ENCODE peak calls at places on chromosomes 7 and 10, in ten cellular contexts. Q is dorsolateral prefrontal cortex, O is kidney epithelial cell, P is colonic mucosa, Y is left ventricle myocardium inferior, G is foreskin fibroblast, D is heart right ventricle, V is tibial nerve, L is lung, I is BE2C. B is an unnamed sample.
A peak's percentile ranks its signal among the peaks of the same experiment; 100 is the strongest.

GRCh38 chr7:91569702-91570457 is 305.6 kb downstream of the FZD1 start:
- DNase-seq in L (no peak), V (no peak), Q (no peak), O (no peak), I (no peak), G (peak; percentile 18), Y (no peak), P (no peak), D (no peak), B (no peak)

GRCh38 chr7:2270495-2270894 is 28.5 kb downstream of the NUDT1 start:
- DNase-seq in I (no peak), G (no peak), D (no peak), P (no peak), L (no peak), O (no peak), Q (no peak), V (no peak), Y (no peak), B (no peak)

GRCh38 chr10:102269017-102269416 is 23.7 kb downstream of the GBF1 start:
- DNase-seq in D (no peak), I (no peak), V (no peak), L (no peak), Q (no peak), Y (no peak), P (no peak), O (no peak), G (peak; percentile 68), B (no peak)

GRCh38 chr7:139451638-139452037 is 31.8 kb downstream of the KLRG2 start:
- DNase-seq in G (peak; percentile 32), L (no peak), O (no peak), V (no peak), D (no peak), I (no peak), Q (no peak), Y (no peak), P (no peak), B (no peak)

GRCh38 chr7:106057962-106058901 is 53.9 kb downstream of the SYPL1 start:
- DNase-seq in I (peak; percentile 49), O (no peak), P (peak; percentile 77), L (peak; percentile 73), V (no peak), Q (peak; percentile 90), Y (no peak), G (peak; percentile 63), D (no peak), B (no peak)

GRCh38 chr7:111438369-111439289 is 123.7 kb downstream of the IMMP2L start:
- DNase-seq in Y (no peak), P (no peak), D (no peak), G (peak; percentile 76), V (no peak), L (no peak), I (no peak), O (peak; percentile 12), Q (no peak), B (no peak)

GRCh38 chr7:54996391-54996790 is 22.4 kb upstream of the EGFR start:
- DNase-seq in P (no peak), Y (no peak), G (no peak), D (no peak), O (no peak), Q (no peak), L (no peak), V (no peak), I (no peak), B (no peak)

GRCh38 chr7:149719050-149719899 is 54.1 kb downstream of the ZNF467 start:
- DNase-seq in V (no peak), G (peak; percentile 82), O (peak; percentile 29), P (no peak), Q (no peak), I (no peak), L (no peak), Y (no peak), D (no peak), B (no peak)

GRCh38 chr7:130971297-130971696 is 237.3 kb upstream of the KLF14 start:
- DNase-seq in P (no peak), G (no peak), Q (no peak), D (no peak), V (no peak), I (no peak), O (no peak), Y (no peak), L (no peak), B (no peak)

GRCh38 chr10:74988787-74989574 is 122.5 kb upstream of the SAMD8 start:
- DNase-seq in Y (no peak), L (no peak), Q (no peak), I (no peak), O (no peak), V (no peak), G (no peak), D (no peak), P (no peak), B (no peak)

GRCh38 chr7:2157473-2158279 is 75.1 kb downstream of the MAD1L1 start:
- DNase-seq in D (peak; percentile 68), G (peak; percentile 90), P (peak; percentile 50), I (peak; percentile 6), Q (peak; percentile 74), O (no peak), V (peak; percentile 45), Y (peak; percentile 29), L (peak; percentile 87), B (peak; percentile 64)

GRCh38 chr10:70303731-70304130 is 19.9 kb upstream of the NPFFR1 start:
- DNase-seq in L (no peak), Q (no peak), V (no peak), D (no peak), G (no peak), Y (no peak), I (no peak), P (no peak), O (no peak), B (no peak)

GRCh38 chr7:100190059-100190711 is 12.5 kb downstream of the STAG3 start:
- DNase-seq in D (no peak), V (no peak), Y (no peak), O (no peak), I (no peak), L (no peak), Q (no peak), P (no peak), G (peak; percentile 65), B (no peak)

GRCh38 chr10:2772791-2773644 is 294.3 kb upstream of the PFKP start:
- DNase-seq in D (no peak), L (no peak), Q (no peak), Y (no peak), O (no peak), P (no peak), I (no peak), V (no peak), G (no peak), B (no peak)

GRCh38 chr10:44243851-44244502 is 140.9 kb downstream of the CXCL12 start:
- DNase-seq in G (no peak), P (no peak), V (no peak), Q (no peak), I (no peak), L (no peak), Y (no peak), O (no peak), D (no peak), B (no peak)

GRCh38 chr7:76069238-76069638 is 21.3 kb downstream of the MDH2 start:
- DNase-seq in L (peak; percentile 77), I (no peak), Y (peak; percentile 74), G (peak; percentile 97), V (no peak), Q (peak; percentile 52), P (peak; percentile 68), D (peak; percentile 38), O (peak; percentile 86), B (peak; percentile 87)

GRCh38 chr7:28442540-28443420 is 30.5 kb downstream of the CREB5 start:
- DNase-seq in P (no peak), V (no peak), L (no peak), G (peak; percentile 10), D (no peak), Q (no peak), I (no peak), O (no peak), Y (no peak), B (no peak)

DNA sequence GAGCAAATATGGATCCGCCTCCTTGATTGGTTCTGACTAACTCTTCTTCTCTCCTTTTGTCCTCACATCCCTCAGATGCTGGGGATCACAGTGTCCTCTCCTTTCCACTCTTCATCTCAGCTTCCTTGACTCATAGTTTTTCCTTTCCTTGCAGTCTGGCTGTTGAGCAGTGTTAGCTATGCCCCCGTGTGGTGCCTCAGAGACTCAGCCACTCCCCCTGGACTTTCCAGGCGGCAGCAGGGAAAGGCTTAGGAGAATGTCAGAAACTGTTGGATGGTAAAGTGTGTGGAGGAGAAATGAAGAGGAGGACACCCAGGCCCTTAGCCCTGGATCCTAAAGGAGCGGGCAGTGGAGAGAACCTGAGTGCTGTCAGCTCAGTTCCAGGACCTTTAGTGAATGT is 267.5 kb downstream of the CELF2 start:
- DNase-seq in D (no peak), V (no peak), L (no peak), P (no peak), I (no peak), G (peak; percentile 39), Y (no peak), O (no peak), Q (no peak), B (no peak)
- TF ChIP-seq CTCF in D (no peak), V (no peak), L (no peak), P (no peak), I (no peak), G (no peak), Y (peak; percentile 17), O (peak; percentile 14), Q (no peak), B (peak; percentile 12)

DNA sequence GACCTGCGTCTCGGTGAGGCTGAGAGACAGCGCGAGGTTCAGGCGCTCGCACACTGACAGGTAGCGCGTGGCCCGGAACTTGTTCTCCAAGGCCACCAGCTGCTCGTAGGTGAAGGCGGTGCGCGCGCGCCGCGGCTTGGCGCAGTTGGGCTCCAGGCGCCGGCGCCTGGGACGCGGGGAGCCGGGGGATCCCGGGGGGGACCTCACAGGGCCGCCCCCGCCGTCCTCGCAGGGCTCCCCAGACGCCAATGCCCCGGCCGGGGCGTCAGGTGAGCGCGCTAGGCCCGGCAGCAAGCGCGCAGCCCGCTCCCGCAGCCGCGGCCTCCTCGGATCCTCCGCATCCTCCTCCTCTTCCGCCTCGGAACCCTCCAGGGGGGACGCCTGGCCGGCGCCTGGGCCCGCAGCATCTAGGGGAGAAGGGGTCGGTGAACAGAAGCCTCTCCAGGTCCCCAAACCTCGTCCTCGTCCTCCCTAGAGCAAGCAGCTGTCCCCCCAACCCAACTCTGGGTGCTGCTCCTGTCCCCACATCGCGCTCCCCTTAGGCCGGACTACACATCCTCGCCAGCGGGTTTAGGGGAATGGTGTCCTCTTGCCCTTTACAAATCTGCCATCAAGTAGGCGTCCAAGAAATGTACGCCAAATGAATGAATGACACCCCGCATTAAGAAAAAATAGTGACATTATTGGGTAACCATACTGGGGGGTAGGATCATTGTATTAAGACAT is 1.9 kb downstream of the NKX1-2 start:
- DNase-seq in Y (no peak), D (no peak), V (no peak), L (no peak), I (no peak), Q (no peak), P (no peak), O (no peak), G (peak; percentile 14), B (no peak)
- H3K4me3 ChIP-seq in Y (peak overlapping the region; percentile 54), D (peak overlapping the region; percentile 2), V (peak overlapping the region; percentile 5), L (no peak overlapping the region), I (no peak overlapping the region), Q (peak overlapping the region; percentile 17), P (no peak overlapping the region), O (no peak overlapping the region), G (no peak overlapping the region), B (no peak overlapping the region)

GRCh38 chr10:76665029-76665428 is 972.6 kb downstream of the KCNMA1 start:
- DNase-seq in D (no peak), O (no peak), V (no peak), L (no peak), G (no peak), Y (no peak), I (no peak), Q (no peak), P (no peak), B (no peak)
- TF ChIP-seq CTCF in D (no peak), O (no peak), V (no peak), L (no peak), G (no peak), Y (no peak), I (no peak), Q (no peak), P (no peak), B (no peak)

GRCh38 chr10:83692196-83692595 is 447.1 kb upstream of the GHITM start:
- DNase-seq in D (no peak), V (no peak), L (no peak), P (no peak), O (no peak), G (no peak), I (no peak), Y (no peak), Q (no peak), B (no peak)
- H3K4me3 ChIP-seq in D (no peak overlapping the region), V (no peak overlapping the region), L (no peak overlapping the region), P (no peak overlapping the region), O (no peak overlapping the region), G (no peak overlapping the region), I (no peak overlapping the region), Y (no peak overlapping the region), Q (no peak overlapping the region), B (no peak overlapping the region)

B was measured in AG09309.